ENCODE peak calls at places on chromosomes 6 and 20, in seven cellular contexts. One of them, this sample, is unnamed. For H3K27me3 and H3K9me3, the result is how much of the 10 kb centered on the place peaks cover.

GRCh38 chr6:168440520-168441433 is at the start of gene SMOC2:
- DNase-seq in body of pancreas: peak
- DNase-seq in cardiac muscle cell: peak
- DNase-seq in SJSA1: no peak
- DNase-seq in Panc1: no peak
- DNase-seq in Karpas-422: peak
- DNase-seq in CD8-positive, alpha-beta T cell: no peak
- DNase-seq in this sample: no peak

GRCh38 chr20:35978041-35978513 is 9.7 kb downstream of the CNBD2 start:
- DNase-seq in body of pancreas: no peak
- DNase-seq in cardiac muscle cell: peak
- DNase-seq in SJSA1: no peak
- DNase-seq in Panc1: no peak
- DNase-seq in Karpas-422: peak
- DNase-seq in CD8-positive, alpha-beta T cell: no peak
- DNase-seq in this sample: no peak

GRCh38 chr6:145815875-145816274 is 1.3 kb upstream of the FBXO30 start:
- DNase-seq in body of pancreas: no peak
- DNase-seq in cardiac muscle cell: peak
- DNase-seq in SJSA1: no peak
- DNase-seq in Panc1: no peak
- DNase-seq in Karpas-422: no peak
- DNase-seq in CD8-positive, alpha-beta T cell: no peak
- DNase-seq in this sample: no peak

GRCh38 chr6:43172127-43173007 is 1.3 kb downstream of the SRF start:
- DNase-seq in body of pancreas: peak
- DNase-seq in cardiac muscle cell: peak
- DNase-seq in SJSA1: no peak
- DNase-seq in Panc1: no peak
- DNase-seq in Karpas-422: peak
- DNase-seq in CD8-positive, alpha-beta T cell: peak
- DNase-seq in this sample: no peak

GRCh38 chr6:43301081-43301870 is 3.2 kb downstream of the SLC22A7 start:
- DNase-seq in body of pancreas: no peak
- DNase-seq in cardiac muscle cell: no peak
- DNase-seq in SJSA1: no peak
- DNase-seq in Panc1: no peak
- DNase-seq in Karpas-422: no peak
- DNase-seq in CD8-positive, alpha-beta T cell: no peak
- DNase-seq in this sample: no peak

GRCh38 chr6:42963855-42964605 is 3.5 kb downstream of the GNMT start:
- DNase-seq in body of pancreas: peak
- DNase-seq in cardiac muscle cell: peak
- DNase-seq in SJSA1: peak
- DNase-seq in Panc1: no peak
- DNase-seq in Karpas-422: peak
- DNase-seq in CD8-positive, alpha-beta T cell: no peak
- DNase-seq in this sample: peak

GRCh38 chr6:31859923-31860322 is 2.7 kb downstream of the NEU1 start:
- DNase-seq in body of pancreas: no peak
- DNase-seq in cardiac muscle cell: no peak
- DNase-seq in SJSA1: no peak
- DNase-seq in Panc1: no peak
- DNase-seq in Karpas-422: no peak
- DNase-seq in CD8-positive, alpha-beta T cell: no peak
- DNase-seq in this sample: no peak

GRCh38 chr6:73064261-73064660 is 161.0 kb downstream of the KHDC1L start:
- DNase-seq in body of pancreas: no peak
- DNase-seq in cardiac muscle cell: no peak
- DNase-seq in SJSA1: no peak
- DNase-seq in Panc1: no peak
- DNase-seq in Karpas-422: no peak
- DNase-seq in CD8-positive, alpha-beta T cell: no peak
- DNase-seq in this sample: no peak

GRCh38 chr20:9061434-9061833 is 7.5 kb upstream of the PLCB4 start:
- DNase-seq in body of pancreas: no peak
- DNase-seq in cardiac muscle cell: no peak
- DNase-seq in SJSA1: no peak
- DNase-seq in Panc1: no peak
- DNase-seq in Karpas-422: no peak
- DNase-seq in CD8-positive, alpha-beta T cell: no peak
- DNase-seq in this sample: no peak

GRCh38 chr20:6381887-6382286 is 259.1 kb upstream of the FERMT1 start:
- DNase-seq in body of pancreas: no peak
- DNase-seq in cardiac muscle cell: peak
- DNase-seq in SJSA1: no peak
- DNase-seq in Panc1: no peak
- DNase-seq in Karpas-422: no peak
- DNase-seq in CD8-positive, alpha-beta T cell: no peak
- DNase-seq in this sample: no peak

GRCh38 chr6:11900662-11901598 is 111.2 kb upstream of the HIVEP1 start:
- DNase-seq in body of pancreas: no peak
- DNase-seq in cardiac muscle cell: peak
- DNase-seq in SJSA1: no peak
- DNase-seq in Panc1: no peak
- DNase-seq in Karpas-422: no peak
- DNase-seq in CD8-positive, alpha-beta T cell: no peak
- DNase-seq in this sample: no peak

GRCh38 chr6:11899645-11900044 is 112.5 kb upstream of the HIVEP1 start:
- DNase-seq in body of pancreas: no peak
- DNase-seq in cardiac muscle cell: no peak
- DNase-seq in SJSA1: no peak
- DNase-seq in Panc1: no peak
- DNase-seq in Karpas-422: no peak
- DNase-seq in CD8-positive, alpha-beta T cell: no peak
- DNase-seq in this sample: no peak

GRCh38 chr6:11903645-11904044 is 108.5 kb upstream of the HIVEP1 start:
- DNase-seq in body of pancreas: no peak
- DNase-seq in cardiac muscle cell: no peak
- DNase-seq in SJSA1: no peak
- DNase-seq in Panc1: no peak
- DNase-seq in Karpas-422: no peak
- DNase-seq in CD8-positive, alpha-beta T cell: no peak
- DNase-seq in this sample: no peak

GRCh38 chr6:11902527-11902926 is 109.6 kb upstream of the HIVEP1 start:
- DNase-seq in body of pancreas: no peak
- DNase-seq in cardiac muscle cell: no peak
- DNase-seq in SJSA1: no peak
- DNase-seq in Panc1: no peak
- DNase-seq in Karpas-422: no peak
- DNase-seq in CD8-positive, alpha-beta T cell: no peak
- DNase-seq in this sample: no peak
- H3K4me3 ChIP-seq in body of pancreas: no peak
- H3K4me3 ChIP-seq in cardiac muscle cell: no peak
- H3K4me3 ChIP-seq in SJSA1: no peak
- H3K4me3 ChIP-seq in Panc1: no peak
- H3K4me3 ChIP-seq in Karpas-422: no peak
- H3K4me3 ChIP-seq in CD8-positive, alpha-beta T cell: no peak
- H3K4me3 ChIP-seq in this sample: no peak

DNA sequence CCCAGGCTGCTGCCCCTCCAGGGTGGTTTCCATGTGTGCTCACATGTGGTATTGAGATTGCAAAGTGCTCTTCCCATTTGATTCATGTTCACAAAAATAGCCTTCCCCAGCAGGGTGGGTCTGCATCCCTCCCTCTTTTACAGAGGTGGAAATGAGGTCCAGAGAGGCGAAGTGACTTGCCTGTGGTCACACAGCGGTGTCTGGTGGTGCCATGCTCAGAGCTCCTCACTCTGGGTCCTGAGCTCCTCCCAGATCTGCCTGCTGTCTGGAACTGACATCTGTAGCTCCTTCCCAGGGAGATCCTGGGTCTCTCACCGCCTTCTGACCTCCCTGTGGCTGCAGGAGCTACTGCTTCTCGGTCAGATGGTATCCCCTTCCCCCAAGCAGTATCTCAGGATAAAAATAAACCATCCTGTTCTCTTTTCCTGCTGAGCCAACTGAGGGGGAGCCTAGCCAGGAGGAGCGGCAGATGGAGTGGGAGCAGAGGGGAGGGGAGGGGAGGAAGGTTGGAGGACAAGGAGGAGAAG is 11.9 kb downstream of the CD40 start:
- DNase-seq in body of pancreas: no peak
- DNase-seq in cardiac muscle cell: peak
- DNase-seq in SJSA1: no peak
- DNase-seq in Panc1: no peak
- DNase-seq in Karpas-422: no peak
- DNase-seq in CD8-positive, alpha-beta T cell: no peak
- DNase-seq in this sample: no peak
- H3K27me3 ChIP-seq in body of pancreas: under half
- H3K27me3 ChIP-seq in cardiac muscle cell: under half
- H3K27me3 ChIP-seq in SJSA1: half or more
- H3K27me3 ChIP-seq in Panc1: under half
- H3K27me3 ChIP-seq in Karpas-422: under half
- H3K27me3 ChIP-seq in CD8-positive, alpha-beta T cell: under half
- H3K27me3 ChIP-seq in this sample: half or more

GRCh38 chr20:53180928-53181362 is 208.8 kb downstream of the TSHZ2 start:
- DNase-seq in body of pancreas: no peak
- DNase-seq in cardiac muscle cell: no peak
- DNase-seq in SJSA1: no peak
- DNase-seq in Panc1: no peak
- DNase-seq in Karpas-422: no peak
- DNase-seq in CD8-positive, alpha-beta T cell: no peak
- DNase-seq in this sample: no peak

GRCh38 chr20:53181866-53182376 is 209.8 kb downstream of the TSHZ2 start:
- DNase-seq in body of pancreas: no peak
- DNase-seq in cardiac muscle cell: no peak
- DNase-seq in SJSA1: no peak
- DNase-seq in Panc1: no peak
- DNase-seq in Karpas-422: no peak
- DNase-seq in CD8-positive, alpha-beta T cell: no peak
- DNase-seq in this sample: no peak

GRCh38 chr20:53177687-53178086 is 205.5 kb downstream of the TSHZ2 start:
- DNase-seq in body of pancreas: no peak
- DNase-seq in cardiac muscle cell: no peak
- DNase-seq in SJSA1: no peak
- DNase-seq in Panc1: no peak
- DNase-seq in Karpas-422: no peak
- DNase-seq in CD8-positive, alpha-beta T cell: no peak
- DNase-seq in this sample: no peak

GRCh38 chr20:53183181-53183580 is 211.0 kb downstream of the TSHZ2 start:
- DNase-seq in body of pancreas: no peak
- DNase-seq in cardiac muscle cell: no peak
- DNase-seq in SJSA1: no peak
- DNase-seq in Panc1: no peak
- DNase-seq in Karpas-422: no peak
- DNase-seq in CD8-positive, alpha-beta T cell: no peak
- DNase-seq in this sample: no peak

DNA sequence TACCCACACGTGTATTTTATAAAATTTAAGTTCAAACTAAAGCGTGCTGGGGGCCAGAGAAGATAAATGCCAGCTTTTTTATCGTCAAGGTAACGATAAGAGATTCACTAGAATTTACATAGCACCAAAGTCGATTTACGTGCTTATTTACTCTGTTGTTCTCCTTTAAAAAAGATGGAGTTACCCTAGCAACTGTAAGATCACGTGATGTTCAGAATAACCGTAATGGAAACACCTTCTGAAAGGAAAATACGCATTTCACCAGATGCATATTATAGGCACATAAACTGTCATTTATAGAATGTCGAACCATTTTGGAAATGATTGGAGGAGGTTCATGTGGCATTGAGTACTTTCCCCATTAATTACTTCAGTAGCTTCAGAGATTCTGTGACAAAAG is 207.6 kb downstream of the TSHZ2 start:
- DNase-seq in body of pancreas: no peak
- DNase-seq in cardiac muscle cell: no peak
- DNase-seq in SJSA1: no peak
- DNase-seq in Panc1: no peak
- DNase-seq in Karpas-422: no peak
- DNase-seq in CD8-positive, alpha-beta T cell: no peak
- DNase-seq in this sample: no peak
- H3K9me3 ChIP-seq in body of pancreas: under half
- H3K9me3 ChIP-seq in cardiac muscle cell: under half
- H3K9me3 ChIP-seq in SJSA1: under half
- H3K9me3 ChIP-seq in Panc1: under half
- H3K9me3 ChIP-seq in Karpas-422: under half
- H3K9me3 ChIP-seq in CD8-positive, alpha-beta T cell: under half
- H3K9me3 ChIP-seq in this sample: under half

GRCh38 chr20:21514553-21515251 is 838 bp upstream of the NKX2-2 start:
- DNase-seq in body of pancreas: peak
- DNase-seq in cardiac muscle cell: no peak
- DNase-seq in SJSA1: peak
- DNase-seq in Panc1: no peak
- DNase-seq in Karpas-422: no peak
- DNase-seq in CD8-positive, alpha-beta T cell: no peak
- DNase-seq in this sample: no peak
- H3K4me3 ChIP-seq in body of pancreas: no peak
- H3K4me3 ChIP-seq in cardiac muscle cell: no peak
- H3K4me3 ChIP-seq in SJSA1: peak
- H3K4me3 ChIP-seq in Panc1: peak
- H3K4me3 ChIP-seq in Karpas-422: no peak
- H3K4me3 ChIP-seq in CD8-positive, alpha-beta T cell: no peak
- H3K4me3 ChIP-seq in this sample: no peak

GRCh38 chr6:165643015-165643414 is 20.0 kb downstream of the PDE10A start:
- DNase-seq in body of pancreas: no peak
- DNase-seq in cardiac muscle cell: no peak
- DNase-seq in SJSA1: no peak
- DNase-seq in Panc1: no peak
- DNase-seq in Karpas-422: no peak
- DNase-seq in CD8-positive, alpha-beta T cell: no peak
- DNase-seq in this sample: no peak
- H3K27me3 ChIP-seq in body of pancreas: under half
- H3K27me3 ChIP-seq in cardiac muscle cell: under half
- H3K27me3 ChIP-seq in SJSA1: under half
- H3K27me3 ChIP-seq in Panc1: under half
- H3K27me3 ChIP-seq in Karpas-422: under half
- H3K27me3 ChIP-seq in CD8-positive, alpha-beta T cell: under half
- H3K27me3 ChIP-seq in this sample: under half

GRCh38 chr6:115766745-115767462 is 293.8 kb downstream of the FRK start:
- DNase-seq in body of pancreas: no peak
- DNase-seq in cardiac muscle cell: no peak
- DNase-seq in SJSA1: no peak
- DNase-seq in Panc1: no peak
- DNase-seq in Karpas-422: no peak
- DNase-seq in CD8-positive, alpha-beta T cell: no peak
- DNase-seq in this sample: no peak

GRCh38 chr6:115773741-115774140 is 286.9 kb downstream of the FRK start:
- DNase-seq in body of pancreas: no peak
- DNase-seq in cardiac muscle cell: no peak
- DNase-seq in SJSA1: no peak
- DNase-seq in Panc1: no peak
- DNase-seq in Karpas-422: no peak
- DNase-seq in CD8-positive, alpha-beta T cell: no peak
- DNase-seq in this sample: no peak

GRCh38 chr6:115768469-115768868 is 292.2 kb downstream of the FRK start:
- DNase-seq in body of pancreas: no peak
- DNase-seq in cardiac muscle cell: no peak
- DNase-seq in SJSA1: no peak
- DNase-seq in Panc1: no peak
- DNase-seq in Karpas-422: no peak
- DNase-seq in CD8-positive, alpha-beta T cell: no peak
- DNase-seq in this sample: no peak

GRCh38 chr6:115765966-115766365 is 294.7 kb downstream of the FRK start:
- DNase-seq in body of pancreas: no peak
- DNase-seq in cardiac muscle cell: no peak
- DNase-seq in SJSA1: no peak
- DNase-seq in Panc1: no peak
- DNase-seq in Karpas-422: no peak
- DNase-seq in CD8-positive, alpha-beta T cell: no peak
- DNase-seq in this sample: no peak

GRCh38 chr6:115770851-115771250 is 289.8 kb downstream of the FRK start:
- DNase-seq in body of pancreas: no peak
- DNase-seq in cardiac muscle cell: no peak
- DNase-seq in SJSA1: no peak
- DNase-seq in Panc1: no peak
- DNase-seq in Karpas-422: no peak
- DNase-seq in CD8-positive, alpha-beta T cell: no peak
- DNase-seq in this sample: no peak
- H3K9me3 ChIP-seq in body of pancreas: under half
- H3K9me3 ChIP-seq in cardiac muscle cell: under half
- H3K9me3 ChIP-seq in SJSA1: under half
- H3K9me3 ChIP-seq in Panc1: under half
- H3K9me3 ChIP-seq in Karpas-422: under half
- H3K9me3 ChIP-seq in CD8-positive, alpha-beta T cell: under half
- H3K9me3 ChIP-seq in this sample: under half

This sample was measured in PC-9.